ENCODE peak calls at places on chromosomes 11 and 22, in ten cellular contexts. U is nephron progenitor cell, J is WTC11, X is HFFc6, E is lower lobe of right lung, L is RWPE1, F is cardiac fibroblast, Z is OCI-LY7, H is PC-3, Q is choroid plexus epithelial cell. V is an unnamed sample.

GRCh38 chr11:34188181-34188580 is 82.8 kb downstream of the NAT10 start:
- DNase-seq in L (no peak), X (no peak), Z (no peak), J (peak), E (no peak), Q (no peak), H (no peak), F (no peak), U (no peak), V (no peak)

GRCh38 chr11:69380921-69381581 is 87.1 kb downstream of the MYEOV start:
- DNase-seq in J (no peak), L (no peak), F (no peak), X (no peak), Q (no peak), H (no peak), E (no peak), U (no peak), Z (no peak), V (no peak)

GRCh38 chr11:40606800-40607199 is 852.7 kb downstream of the LRRC4C start:
- DNase-seq in U (no peak), Z (no peak), Q (no peak), F (no peak), L (no peak), E (no peak), X (no peak), J (no peak), H (no peak), V (no peak)

GRCh38 chr11:34512810-34513673 is 552 bp downstream of the ELF5 start:
- DNase-seq in Q (peak), J (peak), L (peak), F (peak), E (peak), X (peak), Z (peak), H (peak), U (peak), V (peak)

GRCh38 chr11:13963949-13964770 is 1.6 kb downstream of the SPON1 start:
- DNase-seq in F (no peak), X (no peak), U (peak), L (peak), Q (no peak), H (peak), J (peak), Z (no peak), E (peak), V (peak)

GRCh38 chr22:43561421-43562178 is 149.8 kb downstream of the MPPED1 start:
- DNase-seq in Q (no peak), L (no peak), H (no peak), Z (no peak), J (no peak), E (no peak), X (no peak), F (no peak), U (no peak), V (no peak)

GRCh38 chr11:82636620-82637019 is 97.0 kb downstream of the FAM181B start:
- DNase-seq in Q (no peak), X (no peak), F (no peak), L (no peak), E (no peak), U (no peak), H (no peak), Z (no peak), J (no peak), V (no peak)

GRCh38 chr11:62775646-62776045 is 4.5 kb downstream of the TAF6L start:
- DNase-seq in L (no peak), H (no peak), E (no peak), Q (no peak), J (no peak), Z (no peak), X (no peak), U (no peak), F (no peak), V (no peak)

GRCh38 chr11:2097356-2097997 is 41.7 kb downstream of the IGF2 start:
- DNase-seq in U (peak), E (peak), Q (peak), F (peak), J (peak), L (no peak), Z (no peak), X (peak), H (peak), V (no peak)

GRCh38 chr11:127574528-127574927 is 574.0 kb upstream of the KIRREL3 start:
- DNase-seq in X (no peak), H (no peak), Q (no peak), L (no peak), J (no peak), U (no peak), E (no peak), Z (no peak), F (no peak), V (no peak)

GRCh38 chr11:16604784-16605439 is 133.5 kb upstream of the C11orf58 start:
- DNase-seq in U (peak), Z (no peak), X (peak), F (peak), H (no peak), J (peak), Q (no peak), E (peak), L (no peak), V (peak)

GRCh38 chr11:75035911-75036536 is 47.3 kb downstream of the NEU3 start:
- DNase-seq in F (no peak), U (no peak), Z (peak), Q (no peak), J (no peak), E (no peak), X (peak), L (peak), H (peak), V (no peak)

GRCh38 chr22:26336773-26337172 is 92.3 kb upstream of the ASPHD2 start:
- DNase-seq in L (no peak), J (no peak), X (no peak), F (no peak), H (no peak), Z (no peak), E (no peak), U (no peak), Q (no peak), V (no peak)

GRCh38 chr11:118056806-118057205 is 20.1 kb upstream of the TMPRSS4 start:
- DNase-seq in U (no peak), H (no peak), Q (no peak), E (no peak), L (no peak), Z (no peak), J (no peak), X (no peak), F (no peak), V (no peak)

GRCh38 chr11:11635456-11635855 is 13.7 kb upstream of the GALNT18 start:
- DNase-seq in H (no peak), E (no peak), L (no peak), Z (no peak), Q (no peak), F (no peak), J (no peak), U (no peak), X (no peak), V (no peak)

GRCh38 chr11:106447631-106448191 is 370.2 kb downstream of the AASDHPPT start:
- DNase-seq in J (no peak), U (no peak), E (no peak), Q (no peak), F (no peak), H (peak), Z (no peak), L (no peak), X (peak), V (no peak)

GRCh38 chr11:109071712-109072524 is 350.1 kb upstream of the C11orf87 start:
- DNase-seq in J (no peak), X (no peak), L (peak), Q (peak), E (no peak), F (peak), U (no peak), Z (no peak), H (peak), V (no peak)

GRCh38 chr22:40009231-40009769 is 14.5 kb downstream of the FAM83F start:
- DNase-seq in U (peak), Q (peak), X (no peak), J (peak), H (peak), L (no peak), F (peak), E (peak), Z (no peak), V (no peak)

GRCh38 chr11:128098840-128099239 is 488.5 kb downstream of the ETS1 start:
- DNase-seq in U (no peak), X (no peak), H (no peak), F (no peak), J (no peak), Z (no peak), L (no peak), E (no peak), Q (no peak), V (no peak)

GRCh38 chr11:1667906-1668305 is 29.1 kb upstream of the KRTAP5-6 start:
- DNase-seq in Q (no peak), J (no peak), Z (no peak), U (no peak), H (no peak), F (no peak), E (no peak), X (no peak), L (no peak), V (no peak)

GRCh38 chr11:69460540-69461257 is 20.8 kb upstream of the LINC01488 start:
- DNase-seq in Q (peak), F (peak), J (no peak), Z (no peak), U (no peak), H (peak), E (peak), L (peak), X (peak), V (no peak)

GRCh38 chr22:47382164-47382890 is 619.9 kb downstream of the TBC1D22A start:
- DNase-seq in Z (no peak), H (no peak), Q (no peak), L (no peak), E (peak), F (no peak), X (no peak), J (no peak), U (no peak), V (no peak)

GRCh38 chr11:109970516-109971183 is 122.5 kb upstream of the ZC3H12C start:
- DNase-seq in F (no peak), J (no peak), Q (peak), U (no peak), Z (no peak), E (no peak), L (no peak), H (no peak), X (no peak), V (peak)

GRCh38 chr22:30276041-30276440 is 9.4 kb upstream of the OSM start:
- DNase-seq in X (no peak), L (no peak), E (peak), H (no peak), U (no peak), Q (no peak), Z (no peak), F (no peak), J (no peak), V (no peak)

GRCh38 chr11:33779849-33780528 is 5.7 kb upstream of the FBXO3 start:
- DNase-seq in L (no peak), U (no peak), F (peak), X (peak), E (no peak), Z (no peak), Q (peak), J (no peak), H (no peak), V (no peak)

GRCh38 chr11:75103380-75104026 is 6.8 kb upstream of the OR2AT4 start:
- DNase-seq in U (no peak), J (no peak), Q (peak), H (peak), X (peak), F (peak), Z (no peak), E (no peak), L (peak), V (no peak)

GRCh38 chr11:125886997-125887372 is 483 bp upstream of the HYLS1 start:
- DNase-seq in X (no peak), Z (peak), Q (peak), J (peak), H (peak), U (no peak), E (peak), L (no peak), F (no peak), V (peak)

GRCh38 chr22:28989035-28989464 is 72.6 kb downstream of the C22orf31 start:
- DNase-seq in E (no peak), Q (no peak), X (no peak), F (no peak), U (no peak), Z (no peak), H (peak), L (no peak), J (peak), V (peak)

GRCh38 chr11:30581646-30582045 is 4.5 kb downstream of the MPPED2 start:
- DNase-seq in F (no peak), X (no peak), Q (no peak), E (no peak), H (no peak), Z (no peak), L (no peak), J (no peak), U (no peak), V (no peak)

GRCh38 chr11:30585892-30586250 is 282 bp downstream of the MPPED2 start:
- DNase-seq in U (peak), X (no peak), F (no peak), H (no peak), Q (no peak), Z (no peak), E (peak), J (no peak), L (no peak), V (peak)

GRCh38 chr11:30585067-30585891 is 874 bp downstream of the MPPED2 start:
- DNase-seq in F (no peak), U (peak), X (no peak), H (no peak), Q (no peak), E (peak), Z (no peak), L (no peak), J (peak), V (peak)

GRCh38 chr11:30583505-30584280 is 2.5 kb downstream of the MPPED2 start:
- DNase-seq in Q (no peak), Z (no peak), H (no peak), E (peak), X (no peak), F (no peak), J (peak), U (peak), L (no peak), V (no peak)

DNA sequence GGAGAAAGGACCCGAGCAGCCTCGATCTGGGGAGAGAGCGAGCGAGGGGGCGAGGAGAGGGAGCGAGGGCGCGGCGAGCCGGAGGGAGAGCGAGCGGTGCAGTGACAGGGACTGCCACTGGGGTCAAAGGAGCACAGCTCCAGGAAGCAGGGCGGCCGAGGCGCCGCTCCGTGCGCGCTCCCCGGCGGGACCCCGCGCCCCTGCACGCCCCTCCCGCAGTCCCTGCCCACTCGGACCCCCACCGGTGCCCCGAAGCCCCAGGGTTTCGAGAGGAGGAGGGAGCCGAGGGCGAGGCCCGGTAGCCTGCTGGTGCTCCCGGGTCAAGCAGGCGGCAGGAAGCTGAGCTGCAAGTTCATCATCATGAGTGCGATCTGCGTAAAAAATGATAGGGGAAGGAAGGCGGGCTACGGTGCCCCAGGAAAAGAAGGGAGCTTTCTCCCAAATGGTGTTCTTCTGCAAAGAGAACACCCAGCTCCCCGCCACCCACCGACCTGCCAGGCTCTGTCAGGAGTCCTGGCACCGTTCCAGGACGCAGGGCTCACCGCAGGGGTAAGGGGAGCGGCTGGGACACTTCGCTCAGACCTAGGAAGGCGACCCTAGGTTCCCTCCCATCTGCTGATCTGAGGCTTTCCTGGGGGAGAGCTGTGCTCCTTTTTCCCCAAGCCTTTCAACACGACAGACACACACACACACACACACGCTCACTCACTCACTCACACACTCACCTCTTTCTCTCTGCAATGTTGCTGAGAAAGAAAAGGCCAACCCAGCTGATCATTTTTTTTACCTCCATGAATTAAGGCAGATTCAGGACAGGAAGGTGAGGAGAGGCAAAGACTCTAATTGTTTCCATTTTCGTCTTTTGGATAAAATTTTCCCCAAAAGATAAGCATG is at the start of gene MPPED2:
- DNase-seq in L (peak), E (peak), H (no peak), U (peak), X (no peak), F (no peak), Q (peak), Z (no peak), J (peak), V (peak)
- TF ChIP-seq CTCF in L (no peak), E (peak), H (no peak), U (peak), X (no peak), F (no peak), Q (no peak), Z (no peak), J (no peak), V (peak)

GRCh38 chr11:102306817-102307814 is 10.2 kb upstream of the BIRC3 start:
- DNase-seq in Q (no peak), E (no peak), Z (peak), H (no peak), F (no peak), U (no peak), J (no peak), X (no peak), L (no peak), V (no peak)

GRCh38 chr11:102306048-102306575 is 11.2 kb upstream of the BIRC3 start:
- DNase-seq in L (peak), H (peak), Z (no peak), U (no peak), J (no peak), F (no peak), X (no peak), E (peak), Q (no peak), V (no peak)

GRCh38 chr11:102312656-102313055 is 4.6 kb upstream of the BIRC3 start:
- DNase-seq in X (no peak), Q (peak), E (no peak), U (no peak), L (no peak), Z (no peak), J (no peak), F (peak), H (peak), V (no peak)

GRCh38 chr11:102313225-102313940 is 3.9 kb upstream of the BIRC3 start:
- DNase-seq in L (no peak), F (no peak), H (peak), Z (peak), J (no peak), Q (peak), X (no peak), U (no peak), E (no peak), V (no peak)

DNA sequence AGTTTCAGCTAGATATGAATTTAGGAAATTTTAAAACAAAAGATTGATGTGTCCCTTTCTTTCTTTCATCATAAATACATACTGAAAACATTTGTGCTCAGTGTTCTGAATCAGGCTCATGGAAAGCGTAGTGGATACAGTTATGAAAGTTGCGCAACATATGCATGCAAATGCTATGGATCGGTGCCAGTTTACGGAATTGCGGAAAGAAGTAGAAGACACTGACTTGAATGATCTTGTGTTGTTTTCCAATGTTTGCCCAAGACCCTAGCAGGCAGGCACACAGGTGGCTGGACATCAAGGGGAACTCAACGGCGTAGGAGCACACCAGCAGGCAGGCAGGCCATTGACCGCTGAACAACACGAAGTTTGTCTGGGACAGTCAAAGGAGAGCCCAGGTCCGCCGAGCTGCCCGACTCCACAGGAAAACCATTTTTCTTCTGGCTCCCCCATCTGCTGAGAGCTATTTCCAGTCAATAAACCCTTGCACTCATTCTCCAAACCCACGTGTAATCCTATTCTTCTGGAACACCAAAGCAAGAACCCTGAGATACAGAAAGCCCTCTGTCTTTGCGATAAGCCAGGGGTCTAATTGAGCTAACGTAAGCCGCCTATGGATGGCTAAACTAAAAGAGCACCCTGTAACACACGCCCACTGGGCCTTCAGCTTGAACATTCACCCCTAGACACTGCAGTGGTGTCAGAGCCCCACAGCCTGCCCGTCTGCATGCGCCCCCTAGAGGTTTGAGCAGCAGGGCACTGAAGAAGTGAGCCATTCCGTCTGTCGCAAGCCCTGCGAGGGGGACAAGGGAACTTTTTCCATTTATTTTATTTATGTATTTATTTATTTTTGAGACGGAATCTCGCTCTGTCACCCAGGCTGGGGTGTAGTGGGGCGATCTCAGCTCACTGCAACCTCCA is 7.4 kb upstream of the BIRC3 start:
- DNase-seq in F (no peak), U (no peak), E (no peak), Z (no peak), X (no peak), J (peak), H (no peak), Q (no peak), L (no peak), V (no peak)
- TF ChIP-seq CTCF in F (no peak), U (peak), E (no peak), Z (peak), X (peak), J (peak), H (peak), Q (no peak), L (no peak), V (no peak)

GRCh38 chr22:23241562-23242472 is 61.5 kb downstream of the BCR start:
- DNase-seq in H (no peak), X (no peak), Z (no peak), Q (no peak), E (no peak), J (no peak), L (no peak), U (no peak), F (no peak), V (no peak)

GRCh38 chr22:23242473-23243001 is 62.2 kb downstream of the BCR start:
- DNase-seq in Q (peak), E (no peak), Z (no peak), X (no peak), L (no peak), H (no peak), F (no peak), U (peak), J (peak), V (no peak)

GRCh38 chr22:23239429-23239828 is 59.1 kb downstream of the BCR start:
- DNase-seq in H (no peak), X (no peak), J (no peak), Q (no peak), U (no peak), Z (no peak), E (no peak), L (no peak), F (no peak), V (no peak)

GRCh38 chr22:23238707-23239106 is 58.4 kb downstream of the BCR start:
- DNase-seq in E (no peak), Q (no peak), L (no peak), H (no peak), X (no peak), Z (no peak), U (no peak), J (no peak), F (no peak), V (no peak)

GRCh38 chr22:23240639-23241389 is 60.5 kb downstream of the BCR start:
- DNase-seq in E (no peak), Q (no peak), U (no peak), Z (peak), J (peak), L (no peak), X (no peak), F (peak), H (peak), V (no peak)
- TF ChIP-seq CTCF in E (peak), Q (peak), U (no peak), Z (peak), J (no peak), L (no peak), X (peak), F (peak), H (peak), V (peak)

DNA sequence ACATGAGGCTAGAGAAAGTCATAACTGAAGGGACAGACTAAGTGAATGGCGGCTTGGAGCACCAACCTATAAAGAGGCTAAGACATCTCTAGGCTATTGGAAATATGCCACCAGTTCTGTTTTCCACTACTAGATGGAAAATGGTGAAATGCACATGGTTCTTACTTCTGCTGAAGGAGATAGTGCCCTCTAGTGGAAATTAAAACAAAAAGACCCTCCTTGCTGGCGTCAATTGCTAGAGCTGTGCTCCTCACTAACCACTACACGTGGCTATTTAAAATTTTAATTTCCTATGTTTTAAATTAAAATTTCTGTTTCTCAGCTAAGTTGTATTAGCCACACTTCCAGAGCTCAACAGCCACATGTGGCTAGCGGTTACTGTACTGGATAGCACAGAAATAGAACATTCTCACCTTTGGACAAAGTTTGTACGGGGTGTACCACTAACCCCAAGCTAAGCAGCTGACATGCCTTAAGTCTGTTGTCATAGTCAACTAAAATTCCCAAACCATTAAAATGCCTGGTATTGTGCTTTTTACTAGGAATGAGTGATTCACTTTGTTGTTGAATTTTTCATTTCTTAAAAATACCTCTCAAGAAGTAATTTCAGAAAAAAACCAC is 34.1 kb upstream of the CALCA start:
- DNase-seq in U (no peak), J (no peak), E (no peak), Q (peak), X (peak), F (peak), L (peak), H (peak), Z (peak), V (peak)
- TF ChIP-seq CTCF in U (peak), J (peak), E (peak), Q (peak), X (peak), F (peak), L (peak), H (peak), Z (peak), V (peak)

V was measured in GM10248.